ENCODE peak calls at places on chromosomes 3 and 15, in seven cellular contexts. F is uterus, C is HCT116, S is OCI-LY7, H is psoas muscle, N is gastrocnemius medialis, J is aorta. K is an unnamed sample.
A peak's percentile ranks its signal among the peaks of the same experiment; 100 is the strongest.

GRCh38 chr15:63823253-63823844 is 10.4 kb downstream of the HERC1 start:
- DNase-seq in C (no peak), S (no peak), N (no peak), J (no peak), F (no peak), H (no peak), K (no peak)

GRCh38 chr3:74281705-74282104 is 332.8 kb downstream of the CNTN3 start:
- DNase-seq in H (no peak), C (no peak), F (no peak), S (no peak), N (no peak), J (no peak), K (no peak)

GRCh38 chr15:70375006-70375409 is 277.3 kb upstream of the TLE3 start:
- DNase-seq in H (peak; percentile 32), J (peak; percentile 80), N (no peak), S (no peak), F (peak; percentile 55), C (no peak), K (no peak)

GRCh38 chr3:32262201-32262600 is 23.7 kb downstream of the CMTM8 start:
- DNase-seq in J (no peak), N (no peak), H (no peak), F (no peak), S (no peak), C (no peak), K (no peak)

GRCh38 chr3:126742057-126742456 is 38.0 kb downstream of the CHCHD6 start:
- DNase-seq in H (no peak), C (no peak), N (no peak), S (no peak), F (no peak), J (no peak), K (no peak)

GRCh38 chr3:149378420-149379388 is 1.3 kb upstream of the TM4SF1 start:
- DNase-seq in F (no peak), S (no peak), H (no peak), C (no peak), J (no peak), N (no peak), K (no peak)

GRCh38 chr3:67458406-67458805 is 196.0 kb downstream of the SUCLG2 start:
- DNase-seq in C (no peak), J (no peak), S (no peak), F (no peak), H (no peak), N (no peak), K (no peak)

GRCh38 chr3:118907909-118908308 is 126.7 kb downstream of the IGSF11 start:
- DNase-seq in F (no peak), H (no peak), S (no peak), C (no peak), J (no peak), N (no peak), K (no peak)

GRCh38 chr15:48794697-48795134 is 16.2 kb downstream of the CEP152 start:
- DNase-seq in C (no peak), N (no peak), H (no peak), J (no peak), F (no peak), S (no peak), K (no peak)

GRCh38 chr15:63340353-63340752 is 41.3 kb downstream of the CA12 start:
- DNase-seq in H (no peak), J (no peak), N (no peak), S (no peak), C (no peak), F (no peak), K (no peak)

GRCh38 chr15:64878708-64879107 is 33.0 kb upstream of the ANKDD1A start:
- DNase-seq in J (peak; percentile 82), F (no peak), H (no peak), C (no peak), N (peak; percentile 42), S (no peak), K (peak; percentile 47)

GRCh38 chr3:113210608-113211369 is 568 bp upstream of the BOC start:
- DNase-seq in F (peak; percentile 57), S (no peak), H (no peak), N (no peak), C (no peak), J (no peak), K (no peak)

GRCh38 chr15:76711351-76711827 is 193.8 kb downstream of the SCAPER start:
- DNase-seq in F (no peak), C (no peak), J (no peak), S (peak; percentile 24), N (no peak), H (no peak), K (no peak)
- H3K4me3 ChIP-seq in F (no peak overlapping the region), C (no peak overlapping the region), J (no peak overlapping the region), S (no peak overlapping the region), N (no peak overlapping the region), H (no peak overlapping the region), K (no peak overlapping the region)

GRCh38 chr3:128906804-128907525 is 27.5 kb downstream of the ACAD9 start:
- DNase-seq in H (no peak), F (no peak), N (no peak), C (no peak), J (no peak), S (no peak), K (no peak)
- H3K4me1 ChIP-seq in H (no peaks in the 10 kb centered on the region), F (no peaks in the 10 kb centered on the region), N (no peaks in the 10 kb centered on the region), C (no peaks in the 10 kb centered on the region), J (no peaks in the 10 kb centered on the region), S (no peaks in the 10 kb centered on the region), K (no peaks in the 10 kb centered on the region)

GRCh38 chr15:24039683-24040082 is 352.6 kb upstream of the NDN start:
- DNase-seq in C (no peak), S (no peak), F (no peak), N (no peak), J (no peak), H (no peak), K (no peak)
- H3K4me3 ChIP-seq in C (no peak overlapping the region), S (no peak overlapping the region), F (no peak overlapping the region), N (no peak overlapping the region), J (no peak overlapping the region), H (no peak overlapping the region), K (no peak overlapping the region)

DNA sequence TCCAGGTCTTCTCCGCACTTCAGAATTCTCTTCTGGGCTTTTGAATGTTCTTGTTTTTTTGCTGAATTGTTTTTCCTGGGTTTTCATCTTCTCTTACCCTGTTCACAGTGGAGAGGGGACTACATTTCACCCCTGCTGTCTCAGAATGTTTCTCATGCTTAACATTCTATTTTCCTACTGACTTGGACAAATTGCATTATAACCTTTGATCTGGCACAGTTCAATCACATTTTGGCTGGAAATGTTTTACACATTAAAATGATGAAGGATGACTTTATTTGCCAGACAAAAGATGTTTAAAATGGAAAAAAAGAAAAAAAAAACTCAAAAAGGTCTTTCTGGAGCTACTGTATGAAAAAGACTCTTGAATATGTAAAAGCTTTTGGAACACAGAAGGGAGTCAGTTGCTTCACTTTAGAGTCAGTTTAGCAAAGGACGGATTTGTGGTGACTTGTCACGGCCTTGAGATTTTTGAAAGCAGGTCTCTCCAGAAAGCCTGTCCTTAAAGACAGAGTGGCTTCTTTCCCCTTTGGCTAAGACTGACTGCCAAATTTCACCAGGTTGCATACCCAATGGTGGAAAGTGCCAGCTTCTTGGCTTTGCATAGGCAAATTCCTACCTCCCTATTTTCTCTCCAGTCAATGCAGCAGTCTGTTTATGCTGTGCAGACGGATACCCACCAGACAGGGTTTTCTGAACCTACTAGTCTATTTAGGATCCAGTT is 401.0 kb upstream of the TBL1XR1 start:
- DNase-seq in S (no peak), J (no peak), C (no peak), N (no peak), H (no peak), F (no peak), K (no peak)
- H3K4me1 ChIP-seq in S (peaks cover 30% of the 10 kb centered on the region), J (no peaks in the 10 kb centered on the region), C (peaks cover 36% of the 10 kb centered on the region), N (peaks cover 27% of the 10 kb centered on the region), H (peaks cover 23% of the 10 kb centered on the region), F (peaks cover 9% of the 10 kb centered on the region), K (peaks cover 11% of the 10 kb centered on the region)

DNA sequence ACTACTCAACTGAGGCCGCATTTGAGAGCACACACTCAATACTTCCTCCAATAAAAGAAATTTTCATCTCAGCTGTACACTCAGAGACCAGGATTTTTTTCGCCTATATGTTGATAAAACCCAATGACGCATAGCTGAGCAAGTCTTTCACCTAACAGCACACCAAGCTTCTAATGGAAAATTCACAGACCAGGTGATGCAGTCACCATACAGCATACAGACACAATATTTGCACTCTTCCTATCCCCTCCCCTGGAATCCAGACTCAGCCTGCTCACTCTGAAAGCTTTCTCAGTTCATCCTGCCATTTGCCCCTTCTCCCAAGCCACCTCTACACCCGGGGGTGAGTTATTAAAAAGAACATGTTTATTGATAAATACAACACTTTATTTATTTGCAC is 1.7 kb downstream of the TBC1D5 start:
- DNase-seq in S (peak; percentile 67), F (no peak), J (no peak), C (no peak), H (no peak), N (no peak), K (no peak)
- H3K4me3 ChIP-seq in S (peak overlapping the region; percentile 81), F (no peak overlapping the region), J (no peak overlapping the region), C (peak overlapping the region; percentile 70), H (peak overlapping the region; percentile 94), N (peak overlapping the region; percentile 80), K (no peak overlapping the region)

K was measured in mucosa of descending colon.